ENCODE peak calls at places on chromosomes 1 and 21, in nine cellular contexts. O is suprapubic skin, M is stomach, V is GM12878, Z is transverse colon, A is esophagus muscularis mucosa, N is HCT116, S is K562, F is endothelial cell of umbilical vein. H is an unnamed sample.

GRCh38 chr1:37433171-37433570 is 41.2 kb upstream of the ZC3H12A start:
- DNase-seq in O (no peak), M (no peak), V (no peak), Z (no peak), A (no peak), N (no peak), S (no peak), F (no peak), H (no peak)

GRCh38 chr1:179296356-179296755 is 2.8 kb downstream of the SOAT1 start:
- DNase-seq in O (no peak), M (no peak), V (no peak), Z (no peak), A (no peak), N (no peak), S (no peak), F (no peak), H (no peak)

GRCh38 chr1:150999051-150999674 is 7.5 kb downstream of the MINDY1 start:
- DNase-seq in O (no peak), M (no peak), V (no peak), Z (no peak), A (no peak), N (no peak), S (peak), F (peak), H (no peak)

GRCh38 chr1:168801032-168801745 is 72.2 kb upstream of the DPT start:
- DNase-seq in O (no peak), M (no peak), V (no peak), Z (no peak), A (no peak), N (no peak), S (no peak), F (no peak), H (no peak)

GRCh38 chr21:40512590-40512989 is 334.4 kb downstream of the DSCAM start:
- DNase-seq in O (no peak), M (no peak), V (no peak), Z (no peak), A (no peak), N (no peak), S (peak), F (no peak), H (no peak)

GRCh38 chr1:167362638-167363037 is 142.0 kb downstream of the POU2F1 start:
- DNase-seq in O (no peak), M (no peak), V (no peak), Z (no peak), A (no peak), N (no peak), S (no peak), F (no peak), H (no peak)

GRCh38 chr1:17307946-17308345 is at the start of gene PADI4:
- DNase-seq in O (no peak), M (no peak), V (no peak), Z (no peak), A (no peak), N (no peak), S (peak), F (no peak), H (no peak)

GRCh38 chr1:158330390-158330789 is 941 bp downstream of the CD1B start:
- DNase-seq in O (no peak), M (no peak), V (no peak), Z (no peak), A (no peak), N (no peak), S (no peak), F (no peak), H (no peak)

GRCh38 chr1:23171181-23171755 is 2.6 kb upstream of the LUZP1 start:
- DNase-seq in O (no peak), M (no peak), V (no peak), Z (no peak), A (no peak), N (no peak), S (no peak), F (no peak), H (no peak)

GRCh38 chr1:78491311-78492071 is 717 bp downstream of the PTGFR start:
- DNase-seq in O (peak), M (no peak), V (no peak), Z (no peak), A (no peak), N (no peak), S (no peak), F (peak), H (no peak)

GRCh38 chr1:48758976-48759375 is 17.7 kb downstream of the BEND5 start:
- DNase-seq in O (no peak), M (no peak), V (no peak), Z (no peak), A (no peak), N (no peak), S (no peak), F (no peak), H (no peak)

GRCh38 chr1:103496014-103496635 is 29.4 kb upstream of the RNPC3 start:
- DNase-seq in O (no peak), M (no peak), V (no peak), Z (no peak), A (no peak), N (no peak), S (no peak), F (no peak), H (no peak)

GRCh38 chr1:229124471-229125198 is 146.3 kb upstream of the RAB4A start:
- DNase-seq in O (no peak), M (peak), V (no peak), Z (peak), A (no peak), N (no peak), S (no peak), F (no peak), H (no peak)

GRCh38 chr1:19348441-19349198 is 36.5 kb downstream of the SLC66A1 start:
- DNase-seq in O (no peak), M (no peak), V (no peak), Z (no peak), A (no peak), N (no peak), S (no peak), F (no peak), H (no peak)

GRCh38 chr1:206912445-206913095 is 9.2 kb downstream of the FCMR start:
- DNase-seq in O (no peak), M (peak), V (no peak), Z (peak), A (peak), N (peak), S (peak), F (peak), H (peak)

GRCh38 chr21:45098867-45099266 is 24.5 kb downstream of the ADARB1 start:
- DNase-seq in O (no peak), M (no peak), V (no peak), Z (no peak), A (no peak), N (no peak), S (peak), F (peak), H (no peak)

GRCh38 chr1:40848530-40849189 is 13.5 kb downstream of the CITED4 start:
- DNase-seq in O (no peak), M (peak), V (no peak), Z (peak), A (no peak), N (peak), S (peak), F (peak), H (peak)

GRCh38 chr21:46375560-46376230 is 51.7 kb downstream of the PCNT start:
- DNase-seq in O (no peak), M (no peak), V (no peak), Z (no peak), A (no peak), N (no peak), S (no peak), F (no peak), H (no peak)

GRCh38 chr21:44072111-44072510 is 35.1 kb upstream of the PWP2 start:
- DNase-seq in O (no peak), M (no peak), V (no peak), Z (no peak), A (no peak), N (no peak), S (no peak), F (no peak), H (no peak)

GRCh38 chr21:33266050-33266783 is at the start of gene IL10RB:
- DNase-seq in O (peak), M (peak), V (peak), Z (peak), A (peak), N (no peak), S (peak), F (peak), H (peak)

GRCh38 chr21:33265664-33266049 is 510 bp upstream of the IL10RB start:
- DNase-seq in O (no peak), M (peak), V (peak), Z (peak), A (no peak), N (no peak), S (peak), F (no peak), H (peak)

GRCh38 chr21:33266784-33267135 is 593 bp downstream of the IL10RB start:
- DNase-seq in O (no peak), M (peak), V (no peak), Z (peak), A (no peak), N (no peak), S (no peak), F (no peak), H (no peak)

GRCh38 chr21:33262921-33263320 is 3.2 kb upstream of the IL10RB start:
- DNase-seq in O (no peak), M (no peak), V (no peak), Z (no peak), A (no peak), N (no peak), S (no peak), F (no peak), H (no peak)

DNA sequence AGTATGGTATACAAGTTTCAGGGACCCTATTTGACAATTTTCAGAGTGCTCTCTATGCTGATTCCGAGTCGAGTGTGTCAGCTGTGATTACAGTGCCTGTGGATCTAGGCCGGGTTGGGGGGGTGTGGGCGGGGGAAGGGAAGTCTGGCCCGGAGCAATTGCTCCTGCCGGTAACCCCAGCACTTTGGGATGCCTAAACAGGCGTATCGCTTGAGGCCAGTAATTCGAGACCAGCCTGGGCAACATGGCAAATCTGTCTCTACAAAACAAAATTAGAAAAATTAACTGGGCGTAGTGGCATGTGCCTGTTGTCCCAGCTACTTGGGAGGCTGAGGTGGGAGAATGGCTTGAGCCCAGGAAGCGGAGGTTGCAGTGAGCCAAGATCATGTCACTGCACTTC is 1.6 kb upstream of the IL10RB start:
- DNase-seq in O (no peak), M (no peak), V (no peak), Z (no peak), A (no peak), N (no peak), S (no peak), F (no peak), H (no peak)
- TF ChIP-seq POLR2AphosphoS5 in O (no peak), M (no peak), V (peak), Z (no peak), A (no peak), N (no peak), S (no peak), F (no peak), H (no peak)

DNA sequence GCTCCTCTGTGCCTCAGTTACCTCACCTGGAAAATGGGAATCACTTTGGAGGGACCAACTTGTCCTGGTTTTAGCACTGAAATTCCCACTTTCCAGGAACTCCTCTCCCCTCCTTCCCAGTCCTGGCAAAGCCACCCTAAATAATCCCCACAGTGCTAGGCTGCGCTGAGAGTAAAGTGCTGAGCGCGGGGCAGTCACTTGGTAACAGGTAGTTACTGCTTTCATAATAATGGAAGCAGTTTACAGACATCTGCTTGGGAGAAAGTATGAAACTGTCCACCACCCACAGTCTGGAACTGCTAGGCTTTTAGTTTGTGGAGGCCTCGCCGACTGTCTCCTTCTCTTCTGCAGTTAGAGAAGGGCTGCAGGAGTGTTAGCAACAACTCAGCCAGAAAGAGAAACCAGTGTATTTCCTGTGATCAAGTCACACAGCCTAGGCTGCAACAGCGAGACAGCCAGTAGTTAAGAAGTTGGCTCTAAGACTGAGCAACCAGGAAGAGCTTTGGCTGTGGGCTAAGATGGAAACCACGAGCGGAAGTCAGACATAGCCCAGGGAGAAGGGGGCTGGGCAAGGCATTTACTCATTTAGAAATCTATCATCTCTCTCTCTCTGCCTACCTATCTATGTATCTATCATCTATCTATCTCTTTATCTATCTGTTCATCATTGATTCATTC is 30.8 kb upstream of the ABCG1 start:
- DNase-seq in O (no peak), M (peak), V (peak), Z (peak), A (peak), N (no peak), S (no peak), F (no peak), H (no peak)
- TF ChIP-seq POLR2A in O (no peak), M (no peak), V (peak), Z (peak), A (no peak), N (no peak), S (no peak), F (no peak), H (no peak)

DNA sequence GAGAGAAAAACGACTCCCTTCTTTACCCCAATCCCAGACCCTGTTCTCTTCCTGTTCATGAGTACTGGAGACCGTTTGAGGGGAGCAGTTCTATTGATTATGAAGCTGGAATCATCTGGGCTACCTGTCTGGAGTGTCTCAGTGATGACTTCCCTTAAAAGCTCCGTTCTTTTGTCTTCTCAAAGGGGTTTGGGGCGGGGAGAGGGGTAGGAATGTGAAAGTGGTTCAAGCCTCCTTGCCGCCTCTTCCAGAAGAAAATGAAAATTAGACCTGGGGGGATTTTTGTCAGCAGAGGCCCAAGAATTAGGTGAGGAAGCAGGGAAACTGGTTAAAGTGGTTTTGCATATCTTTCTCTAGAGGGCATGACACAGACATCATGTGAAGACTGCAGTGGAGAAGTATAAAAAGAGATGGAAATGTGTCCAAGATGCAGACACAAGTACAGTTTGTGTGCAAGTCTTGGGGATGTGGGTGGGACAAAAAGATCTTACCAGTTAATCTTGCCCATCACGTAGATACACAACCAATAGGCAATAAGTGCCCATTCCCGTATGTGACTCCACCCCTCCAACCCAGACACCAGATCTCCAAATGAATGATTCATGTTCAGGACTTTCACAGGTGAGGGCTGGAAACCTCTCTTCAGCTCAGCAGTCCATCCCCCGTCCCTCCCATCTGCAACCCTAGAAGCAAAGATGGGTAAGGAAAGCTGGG is 470 bp upstream of the MTMR11 start:
- DNase-seq in O (no peak), M (no peak), V (no peak), Z (peak), A (no peak), N (peak), S (no peak), F (peak), H (peak)
- TF ChIP-seq CTCF in O (no peak), M (no peak), V (no peak), Z (no peak), A (no peak), N (no peak), S (no peak), F (no peak), H (no peak)

GRCh38 chr1:153342178-153342577 is 6.5 kb downstream of the PGLYRP4 start:
- DNase-seq in O (no peak), M (no peak), V (no peak), Z (no peak), A (no peak), N (no peak), S (peak), F (no peak), H (no peak)

GRCh38 chr1:153341431-153341934 is 7.2 kb downstream of the PGLYRP4 start:
- DNase-seq in O (no peak), M (no peak), V (no peak), Z (no peak), A (peak), N (no peak), S (no peak), F (no peak), H (no peak)

GRCh38 chr1:153337980-153338853 is 10.4 kb downstream of the PGLYRP4 start:
- DNase-seq in O (no peak), M (no peak), V (no peak), Z (no peak), A (peak), N (no peak), S (no peak), F (no peak), H (no peak)

GRCh38 chr1:153339802-153340201 is 8.8 kb downstream of the PGLYRP4 start:
- DNase-seq in O (no peak), M (no peak), V (no peak), Z (no peak), A (peak), N (no peak), S (no peak), F (no peak), H (no peak)

DNA sequence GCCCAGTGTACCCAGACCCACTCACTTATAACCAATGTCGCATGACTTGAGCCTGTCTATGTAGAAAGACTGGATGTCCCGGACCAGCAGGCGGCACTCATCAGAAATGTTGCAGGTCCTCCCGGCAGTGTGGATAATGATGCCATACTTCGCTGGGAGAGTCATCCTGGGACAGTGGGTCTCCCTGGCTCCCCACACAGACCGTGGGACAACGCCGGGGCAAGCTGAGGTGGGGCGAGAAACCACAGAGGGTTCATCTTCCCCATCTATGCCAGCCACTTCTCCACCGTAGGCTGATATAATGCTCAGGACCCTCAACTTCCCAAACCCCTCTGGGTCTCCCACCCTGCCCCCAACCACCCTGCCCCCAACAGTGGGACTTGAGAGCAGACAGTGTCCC is 8.3 kb downstream of the PGLYRP4 start:
- DNase-seq in O (no peak), M (no peak), V (no peak), Z (no peak), A (peak), N (no peak), S (no peak), F (no peak), H (no peak)
- TF ChIP-seq POLR2AphosphoS5 in O (no peak), M (no peak), V (no peak), Z (no peak), A (no peak), N (no peak), S (no peak), F (no peak), H (no peak)

H was measured in prostate gland.